ENCODE peak calls at places on chromosomes 11 and 22, in eight cellular contexts. L is left lung, J is AG09309, K is body of pancreas, V is upper lobe of right lung, Y is RWPE2, D is cardiac muscle cell, X is RWPE1. C is an unnamed sample.

GRCh38 chr11:76592961-76593360 is 77.6 kb downstream of the LRRC32 start:
- DNase-seq in L (no peak), J (no peak), K (no peak), V (no peak), Y (no peak), D (no peak), X (no peak), C (no peak)

GRCh38 chr22:18023509-18024275 is 669 bp downstream of the MICAL3 start:
- DNase-seq in L (peak), J (peak), K (peak), V (peak), Y (peak), D (peak), X (peak), C (peak)

GRCh38 chr11:69234740-69235710 is 58.9 kb upstream of the MYEOV start:
- DNase-seq in L (no peak), J (no peak), K (no peak), V (no peak), Y (no peak), D (no peak), X (no peak), C (no peak)

GRCh38 chr11:86623041-86623621 is 49.3 kb downstream of the ME3 start:
- DNase-seq in L (no peak), J (no peak), K (no peak), V (no peak), Y (no peak), D (no peak), X (peak), C (no peak)

GRCh38 chr11:61293869-61294716 is 1.0 kb downstream of the VWCE start:
- DNase-seq in L (no peak), J (no peak), K (peak), V (peak), Y (no peak), D (peak), X (peak), C (peak)

GRCh38 chr11:2538951-2539735 is 94.3 kb downstream of the KCNQ1 start:
- DNase-seq in L (peak), J (no peak), K (no peak), V (peak), Y (peak), D (no peak), X (no peak), C (no peak)

GRCh38 chr11:113618360-113618759 is 87.7 kb downstream of the TMPRSS5 start:
- DNase-seq in L (no peak), J (peak), K (no peak), V (no peak), Y (no peak), D (peak), X (peak), C (no peak)

GRCh38 chr22:29121124-29121523 is 48.3 kb downstream of the KREMEN1 start:
- DNase-seq in L (no peak), J (no peak), K (no peak), V (no peak), Y (no peak), D (peak), X (no peak), C (no peak)

GRCh38 chr22:33188316-33188715 is 130.1 kb upstream of the SYN3 start:
- DNase-seq in L (no peak), J (no peak), K (no peak), V (no peak), Y (no peak), D (peak), X (no peak), C (no peak)

GRCh38 chr11:17873571-17873970 is 139.0 kb downstream of the KCNC1 start:
- DNase-seq in L (no peak), J (no peak), K (no peak), V (no peak), Y (no peak), D (no peak), X (no peak), C (no peak)

GRCh38 chr22:43432883-43433415 is 21.1 kb downstream of the MPPED1 start:
- DNase-seq in L (peak), J (no peak), K (no peak), V (peak), Y (no peak), D (no peak), X (no peak), C (no peak)

GRCh38 chr11:13262096-13262495 is 15.5 kb upstream of the BMAL1 start:
- DNase-seq in L (no peak), J (no peak), K (no peak), V (no peak), Y (no peak), D (peak), X (no peak), C (no peak)

GRCh38 chr22:41285441-41285819 is 557 bp downstream of the RANGAP1 start:
- DNase-seq in L (peak), J (no peak), K (peak), V (peak), Y (peak), D (peak), X (peak), C (no peak)

GRCh38 chr22:21802673-21803072 is 64.8 kb downstream of the MAPK1 start:
- DNase-seq in L (no peak), J (no peak), K (no peak), V (no peak), Y (no peak), D (no peak), X (no peak), C (no peak)

GRCh38 chr11:2770556-2771301 is 70.9 kb upstream of the KCNQ1OT1 start:
- DNase-seq in L (peak), J (no peak), K (peak), V (peak), Y (no peak), D (no peak), X (no peak), C (no peak)

GRCh38 chr11:100004541-100004940 is 682.5 kb upstream of the ARHGAP42 start:
- DNase-seq in L (no peak), J (no peak), K (peak), V (no peak), Y (no peak), D (peak), X (peak), C (no peak)

GRCh38 chr11:61683961-61684869 is 4.0 kb downstream of the DAGLA start:
- DNase-seq in L (no peak), J (no peak), K (no peak), V (no peak), Y (no peak), D (peak), X (no peak), C (no peak)

GRCh38 chr11:67429038-67429668 is 859 bp downstream of the RPS6KB2 start:
- DNase-seq in L (no peak), J (no peak), K (no peak), V (no peak), Y (no peak), D (no peak), X (peak), C (no peak)

GRCh38 chr11:3989251-3989650 is 105.3 kb upstream of the RRM1 start:
- DNase-seq in L (no peak), J (no peak), K (no peak), V (no peak), Y (no peak), D (no peak), X (no peak), C (no peak)

GRCh38 chr11:110833033-110833484 is 120.8 kb upstream of the ARHGAP20 start:
- DNase-seq in L (no peak), J (peak), K (no peak), V (no peak), Y (no peak), D (peak), X (peak), C (no peak)

GRCh38 chr11:78218707-78219492 is 30.2 kb downstream of the USP35 start:
- DNase-seq in L (no peak), J (no peak), K (no peak), V (no peak), Y (no peak), D (no peak), X (no peak), C (no peak)
- TF ChIP-seq CTCF in L (no peak), J (no peak), K (no peak), V (no peak), Y (no peak), D (no peak), X (no peak), C (no peak)

GRCh38 chr22:27933186-27933983 is 14.3 kb upstream of the PITPNB start:
- DNase-seq in L (no peak), J (no peak), K (peak), V (no peak), Y (no peak), D (no peak), X (no peak), C (no peak)

GRCh38 chr22:27941143-27941542 is 22.1 kb upstream of the PITPNB start:
- DNase-seq in L (no peak), J (no peak), K (no peak), V (no peak), Y (no peak), D (no peak), X (no peak), C (no peak)

GRCh38 chr22:27935897-27936296 is 16.8 kb upstream of the PITPNB start:
- DNase-seq in L (no peak), J (no peak), K (no peak), V (no peak), Y (no peak), D (no peak), X (no peak), C (no peak)

GRCh38 chr22:27934069-27934468 is 15.0 kb upstream of the PITPNB start:
- DNase-seq in L (no peak), J (no peak), K (no peak), V (no peak), Y (no peak), D (no peak), X (no peak), C (no peak)

DNA sequence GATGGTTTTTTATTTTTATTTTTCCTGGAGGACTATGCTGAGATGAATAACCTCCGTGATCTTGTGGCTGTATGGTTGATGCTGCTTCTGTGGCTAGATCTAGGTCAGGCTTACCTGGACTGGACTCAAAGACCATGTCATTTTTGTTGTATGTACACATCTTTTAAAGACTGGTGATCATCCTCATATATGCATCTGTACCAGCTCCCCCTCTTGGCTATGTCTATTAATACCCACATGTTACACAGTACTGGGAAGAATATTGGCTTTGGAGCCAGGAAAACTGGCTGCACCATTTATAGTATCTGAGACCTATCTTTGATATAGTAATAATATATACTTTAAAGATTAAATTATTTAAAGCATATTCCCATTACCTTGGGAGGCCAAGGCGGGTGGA is 18.4 kb upstream of the PITPNB start:
- DNase-seq in L (no peak), J (no peak), K (no peak), V (no peak), Y (no peak), D (peak), X (no peak), C (no peak)
- TF ChIP-seq CTCF in L (no peak), J (peak), K (no peak), V (no peak), Y (peak), D (peak), X (no peak), C (no peak)

DNA sequence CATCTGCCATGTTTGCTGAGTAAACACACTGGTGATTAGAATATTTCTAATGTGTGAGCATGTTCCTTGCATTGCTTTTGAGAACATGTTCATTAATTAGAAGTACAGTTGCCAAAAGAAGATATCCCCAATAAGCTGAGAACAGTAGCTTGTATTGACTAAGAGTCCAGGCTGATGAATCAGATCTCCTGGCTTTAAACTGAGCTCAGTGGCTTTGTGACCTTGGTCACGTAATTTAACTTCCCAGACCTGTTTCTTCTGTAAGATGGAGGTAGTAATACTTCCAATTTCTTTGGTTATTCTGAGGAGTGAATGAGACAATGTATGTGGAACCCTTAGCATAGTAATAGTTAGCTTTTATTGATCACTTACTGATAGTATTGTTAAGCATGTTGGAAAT is 61.9 kb downstream of the CYB5R2 start:
- DNase-seq in L (no peak), J (no peak), K (no peak), V (no peak), Y (no peak), D (no peak), X (no peak), C (no peak)
- TF ChIP-seq CTCF in L (no peak), J (no peak), K (no peak), V (no peak), Y (no peak), D (no peak), X (no peak), C (no peak)

GRCh38 chr11:44574620-44575287 is 9.3 kb downstream of the CD82 start:
- DNase-seq in L (no peak), J (peak), K (peak), V (no peak), Y (peak), D (peak), X (peak), C (no peak)

GRCh38 chr11:44575288-44575672 is 9.8 kb downstream of the CD82 start:
- DNase-seq in L (no peak), J (peak), K (no peak), V (no peak), Y (peak), D (no peak), X (peak), C (no peak)

GRCh38 chr11:44572884-44573283 is 7.4 kb downstream of the CD82 start:
- DNase-seq in L (no peak), J (no peak), K (peak), V (no peak), Y (peak), D (no peak), X (no peak), C (no peak)

GRCh38 chr11:44572431-44572830 is 7.0 kb downstream of the CD82 start:
- DNase-seq in L (no peak), J (no peak), K (no peak), V (no peak), Y (peak), D (no peak), X (no peak), C (no peak)

GRCh38 chr11:44573333-44573732 is 7.9 kb downstream of the CD82 start:
- DNase-seq in L (no peak), J (no peak), K (no peak), V (no peak), Y (no peak), D (no peak), X (no peak), C (no peak)
- TF ChIP-seq CTCF in L (no peak), J (no peak), K (no peak), V (no peak), Y (no peak), D (no peak), X (no peak), C (no peak)

DNA sequence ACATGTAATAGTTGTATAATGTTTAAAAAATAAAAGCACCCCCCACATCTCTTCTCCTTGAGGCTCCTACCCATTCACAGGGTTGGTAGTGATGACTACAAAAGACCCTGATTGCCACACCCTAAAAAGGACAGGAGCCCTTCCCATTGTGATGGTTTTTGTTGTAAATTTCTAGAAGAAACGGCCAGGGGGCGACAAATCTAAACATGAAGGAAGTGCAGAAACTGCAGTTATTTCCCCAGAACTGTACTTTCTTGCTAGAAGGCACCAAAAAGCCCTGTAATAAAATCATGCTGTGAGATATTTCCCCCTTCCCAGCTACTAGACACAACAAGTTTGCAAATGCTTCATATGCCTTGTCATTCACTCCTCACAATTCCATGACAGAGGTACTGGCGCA is 10.8 kb downstream of the PRR5L start:
- DNase-seq in L (no peak), J (no peak), K (no peak), V (no peak), Y (no peak), D (peak), X (no peak), C (peak)
- TF ChIP-seq CTCF in L (peak), J (peak), K (no peak), V (peak), Y (peak), D (peak), X (peak), C (peak)

DNA sequence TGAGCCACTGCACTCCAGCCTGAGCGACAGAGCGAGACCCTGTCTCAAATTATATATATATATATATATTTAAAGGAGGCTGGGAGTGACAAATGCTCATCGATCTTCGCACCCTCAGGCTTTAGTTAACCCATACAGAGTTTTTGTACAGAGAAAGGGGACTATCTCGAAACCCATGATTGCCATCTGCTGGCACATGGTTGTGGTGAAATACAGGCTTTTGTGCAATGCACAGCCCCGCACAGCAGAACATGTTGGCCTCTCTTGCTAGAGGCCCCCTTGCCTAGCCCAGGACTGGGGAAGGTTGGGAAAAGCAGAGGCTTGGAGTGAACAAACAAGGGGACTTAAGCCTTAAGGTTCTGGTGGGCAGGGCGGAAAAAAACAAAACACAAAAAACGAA is 3.6 kb downstream of the MYBPC3 start:
- DNase-seq in L (no peak), J (no peak), K (no peak), V (no peak), Y (no peak), D (peak), X (peak), C (peak)
- TF ChIP-seq CTCF in L (no peak), J (peak), K (no peak), V (no peak), Y (no peak), D (peak), X (no peak), C (peak)

DNA sequence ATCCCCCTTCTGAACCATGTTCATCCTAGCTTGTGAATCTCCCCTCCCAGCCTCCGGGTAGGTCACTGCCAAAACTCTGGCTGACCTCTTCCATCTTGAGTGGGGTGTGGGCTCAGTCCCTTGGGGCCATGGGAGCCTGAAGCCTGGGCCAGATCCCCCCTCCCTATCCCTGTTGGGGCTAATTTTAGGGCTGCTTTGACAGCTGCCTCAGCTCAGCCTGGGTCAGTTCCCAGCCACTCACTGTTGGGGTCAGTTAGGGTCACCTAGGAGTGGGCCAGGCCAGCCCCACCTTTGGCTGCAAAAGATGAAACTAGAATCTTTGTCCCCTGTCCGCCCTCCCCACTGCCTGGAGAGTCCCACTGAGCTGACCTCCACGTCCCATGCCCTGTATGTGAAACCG is 29.8 kb upstream of the P2RY2 start:
- DNase-seq in L (peak), J (no peak), K (no peak), V (no peak), Y (no peak), D (no peak), X (no peak), C (no peak)
- TF ChIP-seq CTCF in L (no peak), J (no peak), K (no peak), V (no peak), Y (no peak), D (no peak), X (no peak), C (no peak)

DNA sequence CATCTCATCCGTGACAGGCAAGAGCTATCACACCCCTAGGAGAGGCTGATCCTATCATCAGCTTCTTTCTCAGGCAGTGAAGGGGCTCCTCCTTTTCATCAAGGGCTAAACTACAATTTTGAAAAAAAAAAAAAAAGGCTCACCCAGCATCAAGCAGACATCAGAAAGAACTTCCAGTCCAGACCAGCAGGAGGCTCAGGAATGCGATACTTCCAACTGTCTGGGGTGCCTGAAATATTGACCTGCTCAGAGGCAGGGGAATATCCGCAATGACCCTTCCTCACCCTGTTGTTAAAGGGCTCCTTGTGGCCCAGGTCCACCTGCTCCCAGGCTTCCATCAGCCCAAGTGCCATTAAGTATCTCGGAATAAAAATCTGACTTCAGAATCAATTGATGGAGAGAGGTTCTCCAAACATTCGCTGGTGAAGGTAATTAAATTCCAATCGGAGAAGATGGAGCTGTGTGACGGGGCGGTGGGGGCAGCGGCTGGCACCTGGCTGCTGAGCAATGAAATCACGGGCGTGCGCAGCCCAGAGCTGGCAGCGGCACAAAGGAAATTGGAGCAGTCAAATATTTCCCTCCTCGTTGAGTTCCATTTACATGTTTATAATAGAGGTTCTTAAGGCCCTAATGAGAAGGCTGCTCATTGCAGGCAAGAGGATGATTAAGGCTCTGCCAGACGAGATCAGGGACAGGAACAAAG is 68.9 kb upstream of the THY1 start:
- DNase-seq in L (no peak), J (no peak), K (no peak), V (no peak), Y (no peak), D (peak), X (no peak), C (no peak)
- TF ChIP-seq CTCF in L (no peak), J (peak), K (no peak), V (no peak), Y (peak), D (peak), X (no peak), C (peak)

C was measured in neural crest cell.